ENCODE peak calls at places on chromosomes 6 and 20, in seven cellular contexts. One of them, this sample, is unnamed.

GRCh38 chr6:142413111-142413510 is 111.3 kb downstream of the ADGRG6 start:
- DNase-seq in esophagus squamous epithelium: no peak
- DNase-seq in foreskin fibroblast: peak
- DNase-seq in astrocyte of the cerebellum: no peak
- DNase-seq in GM12865: no peak
- DNase-seq in psoas muscle: no peak
- DNase-seq in cardiac fibroblast: peak
- DNase-seq in this sample: no peak

GRCh38 chr20:53079883-53080282 is 107.7 kb downstream of the TSHZ2 start:
- DNase-seq in esophagus squamous epithelium: no peak
- DNase-seq in foreskin fibroblast: no peak
- DNase-seq in astrocyte of the cerebellum: no peak
- DNase-seq in GM12865: no peak
- DNase-seq in psoas muscle: no peak
- DNase-seq in cardiac fibroblast: peak
- DNase-seq in this sample: no peak

GRCh38 chr20:50819344-50819743 is 24.5 kb downstream of the BCAS4 start:
- DNase-seq in esophagus squamous epithelium: no peak
- DNase-seq in foreskin fibroblast: no peak
- DNase-seq in astrocyte of the cerebellum: no peak
- DNase-seq in GM12865: peak
- DNase-seq in psoas muscle: no peak
- DNase-seq in cardiac fibroblast: no peak
- DNase-seq in this sample: no peak

GRCh38 chr6:4852938-4853337 is 76.7 kb downstream of the CDYL start:
- DNase-seq in esophagus squamous epithelium: no peak
- DNase-seq in foreskin fibroblast: no peak
- DNase-seq in astrocyte of the cerebellum: no peak
- DNase-seq in GM12865: no peak
- DNase-seq in psoas muscle: no peak
- DNase-seq in cardiac fibroblast: no peak
- DNase-seq in this sample: no peak

GRCh38 chr20:32522525-32522774 is 62.7 kb downstream of the NOL4L start:
- DNase-seq in esophagus squamous epithelium: no peak
- DNase-seq in foreskin fibroblast: no peak
- DNase-seq in astrocyte of the cerebellum: no peak
- DNase-seq in GM12865: no peak
- DNase-seq in psoas muscle: peak
- DNase-seq in cardiac fibroblast: no peak
- DNase-seq in this sample: no peak

GRCh38 chr6:82408952-82409421 is 45.4 kb downstream of the TPBG start:
- DNase-seq in esophagus squamous epithelium: no peak
- DNase-seq in foreskin fibroblast: peak
- DNase-seq in astrocyte of the cerebellum: no peak
- DNase-seq in GM12865: peak
- DNase-seq in psoas muscle: no peak
- DNase-seq in cardiac fibroblast: peak
- DNase-seq in this sample: peak

GRCh38 chr6:126040826-126041225 is 54.5 kb downstream of the TRMT11 start:
- DNase-seq in esophagus squamous epithelium: no peak
- DNase-seq in foreskin fibroblast: peak
- DNase-seq in astrocyte of the cerebellum: peak
- DNase-seq in GM12865: no peak
- DNase-seq in psoas muscle: no peak
- DNase-seq in cardiac fibroblast: peak
- DNase-seq in this sample: peak

GRCh38 chr6:124977067-124977908 is 15.1 kb downstream of the RNF217 start:
- DNase-seq in esophagus squamous epithelium: no peak
- DNase-seq in foreskin fibroblast: peak
- DNase-seq in astrocyte of the cerebellum: no peak
- DNase-seq in GM12865: no peak
- DNase-seq in psoas muscle: no peak
- DNase-seq in cardiac fibroblast: peak
- DNase-seq in this sample: no peak

GRCh38 chr20:58545565-58546195 is 30.5 kb upstream of the APCDD1L start:
- DNase-seq in esophagus squamous epithelium: no peak
- DNase-seq in foreskin fibroblast: no peak
- DNase-seq in astrocyte of the cerebellum: no peak
- DNase-seq in GM12865: no peak
- DNase-seq in psoas muscle: no peak
- DNase-seq in cardiac fibroblast: no peak
- DNase-seq in this sample: no peak

GRCh38 chr6:42239736-42240375 is 22.2 kb upstream of the MRPS10 start:
- DNase-seq in esophagus squamous epithelium: no peak
- DNase-seq in foreskin fibroblast: peak
- DNase-seq in astrocyte of the cerebellum: no peak
- DNase-seq in GM12865: no peak
- DNase-seq in psoas muscle: no peak
- DNase-seq in cardiac fibroblast: peak
- DNase-seq in this sample: no peak

GRCh38 chr6:135382182-135382628 is 115.3 kb downstream of the AHI1 start:
- DNase-seq in esophagus squamous epithelium: no peak
- DNase-seq in foreskin fibroblast: no peak
- DNase-seq in astrocyte of the cerebellum: no peak
- DNase-seq in GM12865: peak
- DNase-seq in psoas muscle: no peak
- DNase-seq in cardiac fibroblast: no peak
- DNase-seq in this sample: no peak

GRCh38 chr6:12958052-12958706 is 241.6 kb downstream of the PHACTR1 start:
- DNase-seq in esophagus squamous epithelium: no peak
- DNase-seq in foreskin fibroblast: peak
- DNase-seq in astrocyte of the cerebellum: no peak
- DNase-seq in GM12865: no peak
- DNase-seq in psoas muscle: no peak
- DNase-seq in cardiac fibroblast: peak
- DNase-seq in this sample: no peak

GRCh38 chr6:113995632-113996031 is 24.7 kb upstream of the HDAC2 start:
- DNase-seq in esophagus squamous epithelium: no peak
- DNase-seq in foreskin fibroblast: peak
- DNase-seq in astrocyte of the cerebellum: peak
- DNase-seq in GM12865: peak
- DNase-seq in psoas muscle: peak
- DNase-seq in cardiac fibroblast: peak
- DNase-seq in this sample: peak

GRCh38 chr6:158060447-158061360 is 79.0 kb downstream of the SYNJ2 start:
- DNase-seq in esophagus squamous epithelium: peak
- DNase-seq in foreskin fibroblast: peak
- DNase-seq in astrocyte of the cerebellum: peak
- DNase-seq in GM12865: no peak
- DNase-seq in psoas muscle: peak
- DNase-seq in cardiac fibroblast: peak
- DNase-seq in this sample: peak

GRCh38 chr20:59141818-59142581 is 21.6 kb upstream of the ZNF831 start:
- DNase-seq in esophagus squamous epithelium: no peak
- DNase-seq in foreskin fibroblast: no peak
- DNase-seq in astrocyte of the cerebellum: no peak
- DNase-seq in GM12865: no peak
- DNase-seq in psoas muscle: no peak
- DNase-seq in cardiac fibroblast: no peak
- DNase-seq in this sample: no peak

GRCh38 chr20:38221041-38221589 is 39.4 kb downstream of the KIAA1755 start:
- DNase-seq in esophagus squamous epithelium: no peak
- DNase-seq in foreskin fibroblast: peak
- DNase-seq in astrocyte of the cerebellum: no peak
- DNase-seq in GM12865: peak
- DNase-seq in psoas muscle: peak
- DNase-seq in cardiac fibroblast: peak
- DNase-seq in this sample: no peak

GRCh38 chr6:148493374-148493773 is 150.7 kb downstream of the SASH1 start:
- DNase-seq in esophagus squamous epithelium: no peak
- DNase-seq in foreskin fibroblast: no peak
- DNase-seq in astrocyte of the cerebellum: no peak
- DNase-seq in GM12865: no peak
- DNase-seq in psoas muscle: no peak
- DNase-seq in cardiac fibroblast: no peak
- DNase-seq in this sample: no peak

GRCh38 chr6:34246563-34247391 is 2.0 kb downstream of the SMIM29 start:
- DNase-seq in esophagus squamous epithelium: no peak
- DNase-seq in foreskin fibroblast: peak
- DNase-seq in astrocyte of the cerebellum: no peak
- DNase-seq in GM12865: peak
- DNase-seq in psoas muscle: peak
- DNase-seq in cardiac fibroblast: peak
- DNase-seq in this sample: no peak

GRCh38 chr6:33088931-33089640 is 13.3 kb downstream of the HLA-DPB1 start:
- DNase-seq in esophagus squamous epithelium: no peak
- DNase-seq in foreskin fibroblast: peak
- DNase-seq in astrocyte of the cerebellum: no peak
- DNase-seq in GM12865: no peak
- DNase-seq in psoas muscle: no peak
- DNase-seq in cardiac fibroblast: peak
- DNase-seq in this sample: no peak

GRCh38 chr20:8963330-8963729 is 105.6 kb upstream of the PLCB4 start:
- DNase-seq in esophagus squamous epithelium: no peak
- DNase-seq in foreskin fibroblast: no peak
- DNase-seq in astrocyte of the cerebellum: no peak
- DNase-seq in GM12865: no peak
- DNase-seq in psoas muscle: no peak
- DNase-seq in cardiac fibroblast: no peak
- DNase-seq in this sample: no peak

GRCh38 chr6:106275692-106276091 is 49.9 kb downstream of the ATG5 start:
- DNase-seq in esophagus squamous epithelium: no peak
- DNase-seq in foreskin fibroblast: peak
- DNase-seq in astrocyte of the cerebellum: peak
- DNase-seq in GM12865: peak
- DNase-seq in psoas muscle: no peak
- DNase-seq in cardiac fibroblast: no peak
- DNase-seq in this sample: no peak

GRCh38 chr6:79394690-79395089 is 142.5 kb downstream of the LCA5 start:
- DNase-seq in esophagus squamous epithelium: no peak
- DNase-seq in foreskin fibroblast: no peak
- DNase-seq in astrocyte of the cerebellum: no peak
- DNase-seq in GM12865: no peak
- DNase-seq in psoas muscle: no peak
- DNase-seq in cardiac fibroblast: no peak
- DNase-seq in this sample: no peak

GRCh38 chr6:159880412-159880811 is 10.4 kb upstream of the MAS1 start:
- DNase-seq in esophagus squamous epithelium: no peak
- DNase-seq in foreskin fibroblast: no peak
- DNase-seq in astrocyte of the cerebellum: no peak
- DNase-seq in GM12865: no peak
- DNase-seq in psoas muscle: no peak
- DNase-seq in cardiac fibroblast: no peak
- DNase-seq in this sample: no peak

GRCh38 chr20:859661-860294 is 26.3 kb downstream of the FAM110A start:
- DNase-seq in esophagus squamous epithelium: no peak
- DNase-seq in foreskin fibroblast: peak
- DNase-seq in astrocyte of the cerebellum: no peak
- DNase-seq in GM12865: no peak
- DNase-seq in psoas muscle: no peak
- DNase-seq in cardiac fibroblast: no peak
- DNase-seq in this sample: no peak

GRCh38 chr6:152356659-152357058 is 280.5 kb downstream of the SYNE1 start:
- DNase-seq in esophagus squamous epithelium: no peak
- DNase-seq in foreskin fibroblast: peak
- DNase-seq in astrocyte of the cerebellum: peak
- DNase-seq in GM12865: peak
- DNase-seq in psoas muscle: no peak
- DNase-seq in cardiac fibroblast: peak
- DNase-seq in this sample: peak

DNA sequence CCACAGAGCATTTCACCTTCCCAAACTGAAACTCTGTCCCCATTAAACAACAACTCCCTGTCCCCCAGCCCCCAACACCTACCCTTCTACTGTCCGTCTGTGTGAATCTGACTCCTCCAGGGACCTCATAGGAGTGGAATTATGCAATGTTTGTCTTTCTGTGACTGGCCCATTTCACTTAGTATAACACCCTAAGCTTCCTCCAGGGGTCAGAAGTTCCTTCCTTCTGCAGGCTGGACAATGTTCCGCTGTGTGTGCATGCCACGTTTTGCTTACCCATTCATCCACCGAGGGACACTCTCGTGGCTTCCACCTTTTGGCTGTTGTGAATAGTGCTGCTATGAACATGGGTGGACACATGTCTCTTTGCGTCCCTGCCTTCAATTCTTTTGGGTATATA is 37.6 kb upstream of the MPC1 start:
- DNase-seq in esophagus squamous epithelium: no peak
- DNase-seq in foreskin fibroblast: peak
- DNase-seq in astrocyte of the cerebellum: no peak
- DNase-seq in GM12865: no peak
- DNase-seq in psoas muscle: peak
- DNase-seq in cardiac fibroblast: peak
- DNase-seq in this sample: no peak
- TF ChIP-seq CTCF in esophagus squamous epithelium: no peak
- TF ChIP-seq CTCF in foreskin fibroblast: no peak
- TF ChIP-seq CTCF in astrocyte of the cerebellum: peak
- TF ChIP-seq CTCF in GM12865: no peak
- TF ChIP-seq CTCF in psoas muscle: no peak
- TF ChIP-seq CTCF in cardiac fibroblast: peak
- TF ChIP-seq CTCF in this sample: peak

GRCh38 chr6:170293881-170294755 is 3.2 kb upstream of the DLL1 start:
- DNase-seq in esophagus squamous epithelium: no peak
- DNase-seq in foreskin fibroblast: no peak
- DNase-seq in astrocyte of the cerebellum: no peak
- DNase-seq in GM12865: no peak
- DNase-seq in psoas muscle: no peak
- DNase-seq in cardiac fibroblast: no peak
- DNase-seq in this sample: no peak
- H3K4me3 ChIP-seq in esophagus squamous epithelium: no peak
- H3K4me3 ChIP-seq in foreskin fibroblast: no peak
- H3K4me3 ChIP-seq in astrocyte of the cerebellum: no peak
- H3K4me3 ChIP-seq in GM12865: no peak
- H3K4me3 ChIP-seq in psoas muscle: no peak
- H3K4me3 ChIP-seq in cardiac fibroblast: no peak
- H3K4me3 ChIP-seq in this sample: no peak

GRCh38 chr6:45421700-45422540 is 44.2 kb upstream of the SUPT3H start:
- DNase-seq in esophagus squamous epithelium: peak
- DNase-seq in foreskin fibroblast: peak
- DNase-seq in astrocyte of the cerebellum: no peak
- DNase-seq in GM12865: no peak
- DNase-seq in psoas muscle: peak
- DNase-seq in cardiac fibroblast: peak
- DNase-seq in this sample: no peak

GRCh38 chr6:45417461-45417860 is 39.7 kb upstream of the SUPT3H start:
- DNase-seq in esophagus squamous epithelium: no peak
- DNase-seq in foreskin fibroblast: peak
- DNase-seq in astrocyte of the cerebellum: no peak
- DNase-seq in GM12865: no peak
- DNase-seq in psoas muscle: no peak
- DNase-seq in cardiac fibroblast: no peak
- DNase-seq in this sample: no peak

GRCh38 chr6:45420909-45421699 is 43.4 kb upstream of the SUPT3H start:
- DNase-seq in esophagus squamous epithelium: no peak
- DNase-seq in foreskin fibroblast: no peak
- DNase-seq in astrocyte of the cerebellum: no peak
- DNase-seq in GM12865: no peak
- DNase-seq in psoas muscle: no peak
- DNase-seq in cardiac fibroblast: no peak
- DNase-seq in this sample: no peak

GRCh38 chr6:45420083-45420908 is 42.6 kb upstream of the SUPT3H start:
- DNase-seq in esophagus squamous epithelium: no peak
- DNase-seq in foreskin fibroblast: peak
- DNase-seq in astrocyte of the cerebellum: peak
- DNase-seq in GM12865: no peak
- DNase-seq in psoas muscle: no peak
- DNase-seq in cardiac fibroblast: peak
- DNase-seq in this sample: no peak

GRCh38 chr6:45419574-45420082 is 41.9 kb upstream of the SUPT3H start:
- DNase-seq in esophagus squamous epithelium: peak
- DNase-seq in foreskin fibroblast: peak
- DNase-seq in astrocyte of the cerebellum: no peak
- DNase-seq in GM12865: peak
- DNase-seq in psoas muscle: peak
- DNase-seq in cardiac fibroblast: peak
- DNase-seq in this sample: no peak
- TF ChIP-seq CTCF in esophagus squamous epithelium: peak
- TF ChIP-seq CTCF in foreskin fibroblast: no peak
- TF ChIP-seq CTCF in astrocyte of the cerebellum: no peak
- TF ChIP-seq CTCF in GM12865: no peak
- TF ChIP-seq CTCF in psoas muscle: peak
- TF ChIP-seq CTCF in cardiac fibroblast: peak
- TF ChIP-seq CTCF in this sample: peak

GRCh38 chr20:45407783-45408645 is at the start of gene DBNDD2:
- DNase-seq in esophagus squamous epithelium: no peak
- DNase-seq in foreskin fibroblast: no peak
- DNase-seq in astrocyte of the cerebellum: no peak
- DNase-seq in GM12865: no peak
- DNase-seq in psoas muscle: no peak
- DNase-seq in cardiac fibroblast: no peak
- DNase-seq in this sample: no peak
- H3K4me3 ChIP-seq in esophagus squamous epithelium: peak
- H3K4me3 ChIP-seq in foreskin fibroblast: peak
- H3K4me3 ChIP-seq in astrocyte of the cerebellum: peak
- H3K4me3 ChIP-seq in GM12865: no peak
- H3K4me3 ChIP-seq in psoas muscle: peak
- H3K4me3 ChIP-seq in cardiac fibroblast: peak
- H3K4me3 ChIP-seq in this sample: peak

This sample was measured in AG09309.